ENCODE peak calls at places on chromosomes 13 and 19, in eight cellular contexts. B is activated T-cell treated with anti-CD3 and anti-CD28 coated beads for 1 hour, P is stomach, Q is neuronal stem cell, F is Daoy, J is HS-5, D is C1 segment of cervical spinal cord, X is GOT3. I is an unnamed sample.

GRCh38 chr13:90968510-90968909 is 379.0 kb upstream of the MIR17HG start:
- DNase-seq in B (no peak), P (no peak), Q (peak; percentile 5), F (no peak), J (no peak), D (peak; percentile 2), X (no peak), I (peak; percentile 30)

GRCh38 chr19:55156202-55157063 is 1.1 kb downstream of the TNNI3 start:
- DNase-seq in B (peak; percentile 31), P (peak; percentile 65), Q (peak; percentile 91), F (peak; percentile 63), J (no peak), D (peak; percentile 0), X (no peak), I (no peak)

GRCh38 chr19:48613852-48614435 is 932 bp downstream of the FAM83E start:
- DNase-seq in B (no peak), P (no peak), Q (no peak), F (no peak), J (no peak), D (no peak), X (no peak), I (no peak)

GRCh38 chr13:28494861-28495585 is at the start of gene FLT1:
- DNase-seq in B (no peak), P (peak; percentile 27), Q (peak; percentile 38), F (peak; percentile 39), J (no peak), D (no peak), X (no peak), I (no peak)

GRCh38 chr19:58307736-58308135 is 2.6 kb downstream of the ERVK3-1 start:
- DNase-seq in B (no peak), P (no peak), Q (no peak), F (no peak), J (no peak), D (no peak), X (no peak), I (no peak)

GRCh38 chr13:79404361-79404760 is 1.7 kb downstream of the RBM26 start:
- DNase-seq in B (no peak), P (no peak), Q (no peak), F (no peak), J (no peak), D (no peak), X (no peak), I (no peak)

GRCh38 chr13:87123987-87124784 is 547.0 kb upstream of the SLITRK5 start:
- DNase-seq in B (no peak), P (no peak), Q (peak; percentile 8), F (peak; percentile 98), J (peak; percentile 87), D (no peak), X (no peak), I (peak; percentile 97)

GRCh38 chr19:1953441-1954094 is 12.6 kb downstream of the CSNK1G2 start:
- DNase-seq in B (no peak), P (no peak), Q (no peak), F (no peak), J (no peak), D (no peak), X (no peak), I (no peak)

GRCh38 chr13:111906816-111907215 is 160.1 kb upstream of the SOX1 start:
- DNase-seq in B (no peak), P (no peak), Q (no peak), F (no peak), J (no peak), D (no peak), X (no peak), I (no peak)

GRCh38 chr13:110279684-110280083 is 27.3 kb downstream of the COL4A1 start:
- DNase-seq in B (no peak), P (no peak), Q (no peak), F (no peak), J (no peak), D (no peak), X (no peak), I (no peak)

GRCh38 chr13:32031815-32032345 is 306 bp downstream of the FRY start:
- DNase-seq in B (no peak), P (no peak), Q (no peak), F (no peak), J (no peak), D (no peak), X (no peak), I (no peak)

GRCh38 chr19:38803543-38803942 is 9.2 kb downstream of the LGALS4 start:
- DNase-seq in B (no peak), P (no peak), Q (no peak), F (no peak), J (no peak), D (no peak), X (no peak), I (no peak)

GRCh38 chr19:49889038-49889686 is 7.5 kb downstream of the IL4I1 start:
- DNase-seq in B (no peak), P (no peak), Q (no peak), F (no peak), J (no peak), D (no peak), X (no peak), I (no peak)

GRCh38 chr13:94579063-94579462 is 16.9 kb downstream of the TGDS start:
- DNase-seq in B (no peak), P (no peak), Q (no peak), F (no peak), J (no peak), D (no peak), X (no peak), I (no peak)

GRCh38 chr13:59409211-59409610 is 754.5 kb downstream of the DIAPH3 start:
- DNase-seq in B (no peak), P (peak; percentile 84), Q (no peak), F (no peak), J (no peak), D (no peak), X (no peak), I (no peak)

GRCh38 chr19:46573679-46574522 is 27.2 kb upstream of the CALM3 start:
- DNase-seq in B (no peak), P (no peak), Q (no peak), F (no peak), J (no peak), D (no peak), X (no peak), I (no peak)

GRCh38 chr19:29364224-29364726 is 151.3 kb upstream of the UQCRFS1 start:
- DNase-seq in B (no peak), P (no peak), Q (no peak), F (no peak), J (no peak), D (no peak), X (no peak), I (no peak)

GRCh38 chr19:14407889-14408640 is 11.1 kb downstream of the DDX39A start:
- DNase-seq in B (no peak), P (peak; percentile 58), Q (no peak), F (no peak), J (no peak), D (no peak), X (no peak), I (no peak)

GRCh38 chr19:4694211-4694987 is 24.3 kb upstream of the MYDGF start:
- DNase-seq in B (no peak), P (peak; percentile 77), Q (no peak), F (peak; percentile 97), J (peak; percentile 98), D (peak; percentile 69), X (peak; percentile 36), I (peak; percentile 99)

GRCh38 chr13:50589139-50589538 is 254.4 kb downstream of the DLEU7 start:
- DNase-seq in B (no peak), P (no peak), Q (no peak), F (peak; percentile 93), J (peak; percentile 36), D (no peak), X (no peak), I (peak; percentile 12)

GRCh38 chr19:813359-814107 is 8.2 kb downstream of the PLPPR3 start:
- DNase-seq in B (no peak), P (no peak), Q (no peak), F (no peak), J (no peak), D (no peak), X (no peak), I (no peak)

GRCh38 chr13:31775686-31776085 is 36.4 kb downstream of the RXFP2 start:
- DNase-seq in B (no peak), P (no peak), Q (no peak), F (no peak), J (no peak), D (no peak), X (no peak), I (no peak)

GRCh38 chr19:13843104-13843921 is 33.6 kb upstream of the NANOS3 start:
- DNase-seq in B (no peak), P (peak; percentile 78), Q (no peak), F (peak; percentile 91), J (no peak), D (peak; percentile 11), X (no peak), I (peak; percentile 98)

GRCh38 chr19:19405919-19406877 is 723 bp downstream of the GATAD2A start:
- DNase-seq in B (no peak), P (peak; percentile 49), Q (peak; percentile 69), F (peak; percentile 55), J (peak; percentile 53), D (peak; percentile 9), X (no peak), I (no peak)

GRCh38 chr19:6890938-6891337 is 3.6 kb downstream of the ADGRE1 start:
- DNase-seq in B (peak; percentile 6), P (no peak), Q (no peak), F (no peak), J (no peak), D (no peak), X (no peak), I (no peak)

GRCh38 chr19:48806518-48806817 is 4.4 kb downstream of the BCAT2 start:
- DNase-seq in B (no peak), P (peak; percentile 42), Q (no peak), F (no peak), J (no peak), D (peak; percentile 25), X (no peak), I (no peak)

GRCh38 chr13:113863511-113864302 is at the start of gene GAS6:
- DNase-seq in B (no peak), P (peak; percentile 72), Q (peak; percentile 51), F (peak; percentile 50), J (no peak), D (no peak), X (no peak), I (peak; percentile 29)

GRCh38 chr13:34254366-34254765 is 436.4 kb downstream of the RFC3 start:
- DNase-seq in B (no peak), P (no peak), Q (no peak), F (no peak), J (no peak), D (no peak), X (no peak), I (no peak)

GRCh38 chr19:409515-410242 is 732 bp upstream of the C2CD4C start:
- DNase-seq in B (no peak), P (no peak), Q (no peak), F (no peak), J (no peak), D (no peak), X (no peak), I (no peak)

GRCh38 chr13:34748078-34748477 is 194.0 kb upstream of the NBEA start:
- DNase-seq in B (no peak), P (no peak), Q (no peak), F (no peak), J (no peak), D (no peak), X (no peak), I (no peak)

GRCh38 chr19:37981785-37982475 is 74.9 kb downstream of the SIPA1L3 start:
- DNase-seq in B (no peak), P (peak; percentile 51), Q (no peak), F (no peak), J (no peak), D (no peak), X (no peak), I (no peak)

GRCh38 chr19:40424637-40425449 is 949 bp downstream of the SERTAD1 start:
- DNase-seq in B (peak; percentile 22), P (no peak), Q (no peak), F (peak; percentile 47), J (no peak), D (no peak), X (no peak), I (peak; percentile 44)

I was measured in Caki2.